ENCODE peak calls at places on chromosomes 13 and 19, in four cellular contexts. B, N, D and J are unnamed samples.

GRCh38 chr13:98202026-98202425 is 25.0 kb upstream of the RNF113B start:
- DNase-seq in B (no peak), D (peak), N (peak), J (no peak)

GRCh38 chr13:39232999-39233398 is 194.7 kb downstream of the NHLRC3 start:
- DNase-seq in B (no peak), N (no peak), D (no peak), J (no peak)

GRCh38 chr13:76271728-76272232 is 614.4 kb downstream of the KCTD12 start:
- DNase-seq in D (no peak), N (no peak), B (no peak), J (no peak)

GRCh38 chr19:3986260-3987041 is 1.2 kb upstream of the EEF2 start:
- DNase-seq in D (peak), B (peak), N (peak), J (peak)

GRCh38 chr19:46601318-46602224 is at the start of gene CALM3:
- DNase-seq in B (peak), N (no peak), D (no peak), J (no peak)

GRCh38 chr13:111258637-111259036 is 61.8 kb upstream of the TEX29 start:
- DNase-seq in B (no peak), N (no peak), D (no peak), J (no peak)

GRCh38 chr13:40993987-40994386 is 25.1 kb downstream of the ELF1 start:
- DNase-seq in N (no peak), B (no peak), D (no peak), J (no peak)

GRCh38 chr13:107669356-107669755 is 546.0 kb downstream of the LIG4 start:
- DNase-seq in B (no peak), N (no peak), D (no peak), J (no peak)

GRCh38 chr13:42071667-42072419 is 23.4 kb downstream of the DGKH start:
- DNase-seq in D (no peak), B (peak), N (no peak), J (no peak)

GRCh38 chr19:406999-407491 is 1.9 kb downstream of the C2CD4C start:
- DNase-seq in D (no peak), N (no peak), B (peak), J (no peak)

GRCh38 chr19:41161903-41162302 is 31.1 kb upstream of the CYP2S1 start:
- DNase-seq in B (peak), D (no peak), N (no peak), J (peak)

GRCh38 chr13:28339419-28339818 is 155.5 kb downstream of the FLT1 start:
- DNase-seq in D (no peak), B (no peak), N (no peak), J (no peak)

GRCh38 chr13:52738719-52739467 is 727 bp downstream of the CNMD start:
- DNase-seq in N (no peak), B (peak), D (no peak), J (no peak)

GRCh38 chr19:29896790-29897189 is 45.2 kb upstream of the URI1 start:
- DNase-seq in D (no peak), B (no peak), N (no peak), J (no peak)

GRCh38 chr19:40281381-40282208 is 3.5 kb downstream of the AKT2 start:
- DNase-seq in B (no peak), N (no peak), D (no peak), J (no peak)

GRCh38 chr19:32404213-32404938 is 1.2 kb upstream of the DPY19L3 start:
- DNase-seq in D (peak), N (no peak), B (no peak), J (no peak)

GRCh38 chr19:3645067-3645396 is 18.4 kb upstream of the CACTIN start:
- DNase-seq in D (no peak), B (no peak), N (no peak), J (no peak)

GRCh38 chr19:45863840-45864628 is at the start of gene FOXA3:
- DNase-seq in B (peak), N (no peak), D (peak), J (peak)

GRCh38 chr19:12364391-12365093 is 941 bp downstream of the ZNF442 start:
- DNase-seq in D (no peak), B (peak), N (no peak), J (peak)

GRCh38 chr13:48656621-48657020 is 2.9 kb downstream of the CYSLTR2 start:
- DNase-seq in B (no peak), D (peak), N (no peak), J (no peak)

GRCh38 chr13:109631069-109631468 is 155.3 kb downstream of the IRS2 start:
- DNase-seq in D (no peak), N (no peak), B (no peak), J (no peak)

GRCh38 chr19:30391554-30392551 is 19.7 kb downstream of the ZNF536 start:
- DNase-seq in D (no peak), B (no peak), N (no peak), J (peak)

GRCh38 chr19:11581740-11582139 is 4.3 kb upstream of the ACP5 start:
- DNase-seq in N (peak), B (peak), D (no peak), J (no peak)

DNA sequence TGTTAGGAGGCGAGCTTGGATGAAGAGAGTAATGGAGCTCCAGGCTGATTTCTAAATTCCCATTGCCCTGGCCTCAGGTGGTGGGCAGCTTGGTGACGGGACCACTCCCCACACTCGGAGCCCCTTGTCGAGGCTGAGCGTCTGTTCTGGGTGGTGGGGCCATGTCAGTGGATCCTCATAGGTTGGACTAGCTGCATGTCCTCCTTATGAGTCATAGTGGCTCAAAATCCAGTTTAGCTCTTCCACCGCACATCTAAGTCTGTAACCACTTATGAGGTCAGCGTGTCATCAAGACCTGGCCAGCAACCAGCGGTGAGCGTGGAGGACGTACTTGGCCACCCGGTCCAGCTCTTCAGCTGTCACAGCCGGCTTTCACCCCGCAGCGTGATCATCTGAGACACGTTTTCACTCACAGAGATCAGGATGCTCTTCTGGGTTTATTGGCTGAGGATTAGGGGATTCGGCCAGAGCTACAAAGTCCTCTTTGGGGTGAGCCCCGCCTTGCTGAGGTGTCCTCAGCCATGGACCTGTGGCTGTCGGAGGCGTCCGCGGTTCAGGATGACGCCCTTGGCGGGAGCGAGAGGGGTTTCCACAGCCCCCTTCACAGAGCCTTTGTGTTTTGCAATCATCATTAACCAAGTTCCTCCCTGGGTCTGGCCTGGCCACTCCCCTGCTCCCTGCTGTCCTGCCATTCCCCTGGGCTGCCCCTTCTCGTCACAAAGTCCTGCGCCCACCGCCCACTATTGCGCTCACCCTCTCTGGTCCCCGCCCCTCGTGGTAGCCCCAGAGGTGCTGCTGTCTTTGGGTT is 41.9 kb downstream of the ADPRHL1 start:
- DNase-seq in N (no peak), D (peak), B (no peak), J (no peak)
- TF ChIP-seq FOXM1 in N (no peak), D (no peak), B (no peak), J (no peak)

DNA sequence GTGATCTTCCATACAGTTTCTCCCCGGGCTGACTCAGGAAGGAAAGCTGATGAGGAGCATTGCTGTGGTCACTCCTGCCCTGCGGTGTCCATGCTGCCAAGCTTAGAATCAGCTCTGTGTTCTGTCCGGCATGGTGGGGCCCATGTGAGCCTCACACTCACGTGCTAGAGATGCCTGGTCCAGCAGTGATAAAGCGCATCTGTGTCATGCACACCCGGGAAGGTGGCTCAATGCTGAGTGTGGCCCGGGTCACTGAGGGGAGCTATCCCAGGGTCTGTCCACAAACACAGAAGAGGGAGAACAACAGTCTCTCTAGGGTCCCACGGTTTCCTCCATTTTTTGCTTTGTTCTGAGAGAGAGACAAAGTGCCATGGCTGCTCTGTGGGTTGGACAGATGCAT is 3.5 kb upstream of the LILRB1 start:
- DNase-seq in B (no peak), N (no peak), D (no peak), J (no peak)
- TF ChIP-seq SP1 in B (no peak), N (no peak), D (no peak), J (no peak)

GRCh38 chr13:103852036-103852435 is 785.8 kb upstream of the SLC10A2 start:
- DNase-seq in B (no peak), N (no peak), D (no peak), J (no peak)
- TF ChIP-seq FOXM1 in B (no peak), N (no peak), D (no peak), J (no peak)

GRCh38 chr19:2495651-2496316 is 19.9 kb downstream of the GADD45B start:
- DNase-seq in D (no peak), N (no peak), B (no peak), J (no peak)
- TF ChIP-seq SP1 in D (no peak), N (no peak), B (no peak), J (no peak)

GRCh38 chr19:33492090-33492489 is 29.5 kb downstream of the PEPD start:
- DNase-seq in N (no peak), D (no peak), B (no peak), J (no peak)
- TF ChIP-seq FOXM1 in N (no peak), D (no peak), B (no peak), J (no peak)

DNA sequence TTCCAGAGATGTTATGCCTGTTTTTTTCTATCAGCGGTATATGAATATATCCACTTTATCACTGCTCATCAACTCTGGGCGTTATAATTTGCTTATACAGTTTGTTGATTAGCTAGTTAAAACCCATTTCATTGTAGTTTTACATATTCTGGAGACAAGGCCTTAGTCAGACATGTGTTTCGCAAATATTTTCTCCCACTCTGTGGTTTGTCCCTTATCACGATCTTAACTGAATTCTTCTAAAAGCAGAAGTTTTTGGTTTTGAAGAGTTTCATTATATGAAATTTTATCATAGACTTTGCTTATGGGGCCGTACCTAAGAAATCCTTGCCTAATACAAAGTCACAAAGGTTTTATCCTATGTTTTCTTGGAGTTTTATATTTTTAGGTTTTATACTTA is 84.6 kb downstream of the FRY start:
- DNase-seq in D (no peak), N (no peak), B (no peak), J (no peak)
- TF ChIP-seq SP1 in D (no peak), N (no peak), B (no peak), J (no peak)

GRCh38 chr13:45011198-45011597 is 21.9 kb downstream of the GPALPP1 start:
- DNase-seq in D (no peak), N (no peak), B (no peak), J (no peak)

GRCh38 chr13:45016792-45017425 is 27.6 kb downstream of the GPALPP1 start:
- DNase-seq in N (no peak), D (no peak), B (no peak), J (no peak)

GRCh38 chr13:45021250-45021649 is 31.9 kb downstream of the GPALPP1 start:
- DNase-seq in N (no peak), B (no peak), D (no peak), J (no peak)

DNA sequence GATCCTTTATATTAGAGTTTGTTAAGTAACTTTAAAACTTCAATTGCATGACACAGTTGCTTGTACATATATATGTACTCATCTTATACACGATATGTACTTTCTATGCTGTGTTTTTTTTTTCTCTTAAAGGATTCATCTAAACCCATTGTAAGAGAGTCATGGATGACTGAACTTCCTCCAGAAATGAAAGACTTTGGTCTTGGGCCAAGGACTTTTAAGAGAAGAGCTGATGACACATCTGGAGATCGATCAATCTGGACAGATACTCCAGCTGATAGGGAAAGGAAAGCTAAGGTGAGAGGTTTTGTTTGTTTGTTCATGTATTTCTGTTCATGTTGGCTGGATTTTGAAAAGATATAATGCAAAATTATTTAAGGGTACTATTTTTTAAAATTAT is 26.0 kb downstream of the GPALPP1 start:
- DNase-seq in D (no peak), B (no peak), N (no peak), J (no peak)
- TF ChIP-seq FOXM1 in D (no peak), B (no peak), N (no peak), J (no peak)

DNA sequence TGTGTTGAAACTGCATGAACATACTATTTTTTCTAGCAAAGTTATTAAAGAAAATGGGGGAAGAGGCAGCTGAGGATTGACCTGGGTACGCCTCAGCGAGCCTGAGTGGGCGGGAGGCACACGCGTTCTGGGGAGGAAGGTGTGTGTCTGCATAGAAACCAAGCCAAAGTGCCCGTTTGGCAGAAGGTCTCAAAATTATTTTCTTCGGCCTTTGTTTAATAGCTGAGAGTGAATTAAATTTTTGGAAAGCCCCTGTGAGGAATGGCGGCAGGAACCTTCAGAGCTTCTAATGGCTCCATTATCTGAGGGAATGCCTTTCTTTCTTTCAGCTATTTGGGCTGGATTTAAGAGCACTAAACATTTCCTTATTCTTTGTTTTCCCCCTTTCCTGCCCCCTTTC is 5.2 kb downstream of the ZIC2 start:
- DNase-seq in B (no peak), D (no peak), N (no peak), J (no peak)
- TF ChIP-seq SP1 in B (no peak), D (no peak), N (no peak), J (no peak)

GRCh38 chr19:15466851-15467733 is 2.7 kb upstream of the RASAL3 start:
- DNase-seq in D (no peak), B (no peak), N (peak), J (no peak)
- TF ChIP-seq FOXM1 in D (no peak), B (no peak), N (no peak), J (no peak)

DNA sequence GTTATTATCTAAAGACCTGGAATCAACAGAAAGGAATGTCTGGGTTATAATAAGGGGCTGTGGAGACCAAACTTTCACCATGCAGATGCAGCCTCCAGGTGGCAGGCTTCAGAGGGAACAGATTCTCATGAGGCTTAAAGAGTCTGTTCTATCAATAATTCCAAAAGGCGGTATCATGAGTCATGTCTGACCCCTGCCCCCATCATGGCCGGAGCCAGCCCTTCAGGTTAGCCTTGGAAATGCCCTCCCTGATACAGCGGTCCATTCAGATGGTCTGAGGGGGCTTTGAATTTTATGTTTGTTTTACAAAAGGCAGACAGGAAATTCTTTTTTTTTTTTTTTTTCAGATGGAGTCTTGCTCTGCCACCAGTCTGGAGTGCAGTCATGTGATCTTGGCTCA is 21.7 kb upstream of the LAMP1 start:
- DNase-seq in D (peak), N (no peak), B (peak), J (peak)
- TF ChIP-seq SP1 in D (no peak), N (no peak), B (no peak), J (no peak)